ENCODE peak calls at places on chromosomes 16 and 17, in nine cellular contexts. One of them, this sample, is unnamed.

GRCh38 chr16:14667347-14668266 is 26.5 kb downstream of the PLA2G10 start:
- DNase-seq in testis: no peak
- DNase-seq in A549: no peak
- DNase-seq in tibial nerve: no peak
- DNase-seq in right lobe of liver: no peak
- DNase-seq in ovary: no peak
- DNase-seq in heart left ventricle: no peak
- DNase-seq in adrenal gland: no peak
- DNase-seq in stomach: peak
- DNase-seq in this sample: no peak

GRCh38 chr16:72099377-72099818 is 5.8 kb downstream of the DHX38 start:
- DNase-seq in A549: peak
- DNase-seq in tibial nerve: peak
- DNase-seq in heart left ventricle: peak
- DNase-seq in right lobe of liver: no peak
- DNase-seq in ovary: no peak
- DNase-seq in testis: peak
- DNase-seq in adrenal gland: no peak
- DNase-seq in stomach: peak
- DNase-seq in this sample: peak

GRCh38 chr17:17902877-17903276 is 66.1 kb upstream of the SREBF1 start:
- DNase-seq in tibial nerve: no peak
- DNase-seq in ovary: peak
- DNase-seq in testis: no peak
- DNase-seq in adrenal gland: no peak
- DNase-seq in heart left ventricle: no peak
- DNase-seq in right lobe of liver: no peak
- DNase-seq in A549: no peak
- DNase-seq in stomach: no peak
- DNase-seq in this sample: no peak

GRCh38 chr16:48204825-48205151 is 39.3 kb upstream of the LONP2 start:
- DNase-seq in ovary: no peak
- DNase-seq in right lobe of liver: no peak
- DNase-seq in A549: no peak
- DNase-seq in testis: no peak
- DNase-seq in adrenal gland: no peak
- DNase-seq in tibial nerve: no peak
- DNase-seq in stomach: no peak
- DNase-seq in heart left ventricle: no peak
- DNase-seq in this sample: no peak

GRCh38 chr16:767743-768235 is 7.3 kb downstream of the MSLN start:
- DNase-seq in heart left ventricle: no peak
- DNase-seq in stomach: no peak
- DNase-seq in right lobe of liver: no peak
- DNase-seq in ovary: no peak
- DNase-seq in adrenal gland: no peak
- DNase-seq in testis: no peak
- DNase-seq in A549: no peak
- DNase-seq in tibial nerve: no peak
- DNase-seq in this sample: no peak

GRCh38 chr17:82787081-82787848 is 35.4 kb downstream of the TBCD start:
- DNase-seq in adrenal gland: no peak
- DNase-seq in A549: no peak
- DNase-seq in testis: no peak
- DNase-seq in stomach: no peak
- DNase-seq in heart left ventricle: no peak
- DNase-seq in tibial nerve: no peak
- DNase-seq in right lobe of liver: no peak
- DNase-seq in ovary: no peak
- DNase-seq in this sample: no peak

GRCh38 chr17:66841328-66841727 is 6.4 kb downstream of the CACNG5 start:
- DNase-seq in right lobe of liver: no peak
- DNase-seq in adrenal gland: no peak
- DNase-seq in tibial nerve: no peak
- DNase-seq in ovary: no peak
- DNase-seq in stomach: no peak
- DNase-seq in A549: no peak
- DNase-seq in heart left ventricle: no peak
- DNase-seq in testis: no peak
- DNase-seq in this sample: no peak

GRCh38 chr17:18362509-18363020 is 785 bp downstream of the SHMT1 start:
- DNase-seq in tibial nerve: peak
- DNase-seq in stomach: peak
- DNase-seq in right lobe of liver: peak
- DNase-seq in testis: peak
- DNase-seq in heart left ventricle: peak
- DNase-seq in adrenal gland: peak
- DNase-seq in ovary: peak
- DNase-seq in A549: peak
- DNase-seq in this sample: peak

GRCh38 chr17:38693700-38694329 is 11.3 kb upstream of the MLLT6 start:
- DNase-seq in testis: peak
- DNase-seq in adrenal gland: peak
- DNase-seq in heart left ventricle: peak
- DNase-seq in ovary: peak
- DNase-seq in A549: no peak
- DNase-seq in right lobe of liver: peak
- DNase-seq in stomach: peak
- DNase-seq in tibial nerve: peak
- DNase-seq in this sample: no peak

GRCh38 chr16:4415538-4416199 is 727 bp downstream of the CORO7 start:
- DNase-seq in heart left ventricle: peak
- DNase-seq in ovary: no peak
- DNase-seq in adrenal gland: peak
- DNase-seq in testis: peak
- DNase-seq in stomach: peak
- DNase-seq in right lobe of liver: peak
- DNase-seq in tibial nerve: peak
- DNase-seq in A549: no peak
- DNase-seq in this sample: peak

GRCh38 chr17:82240506-82241182 is 11.8 kb downstream of the SLC16A3 start:
- DNase-seq in A549: no peak
- DNase-seq in testis: no peak
- DNase-seq in tibial nerve: no peak
- DNase-seq in adrenal gland: no peak
- DNase-seq in right lobe of liver: no peak
- DNase-seq in ovary: no peak
- DNase-seq in stomach: no peak
- DNase-seq in heart left ventricle: no peak
- DNase-seq in this sample: no peak

DNA sequence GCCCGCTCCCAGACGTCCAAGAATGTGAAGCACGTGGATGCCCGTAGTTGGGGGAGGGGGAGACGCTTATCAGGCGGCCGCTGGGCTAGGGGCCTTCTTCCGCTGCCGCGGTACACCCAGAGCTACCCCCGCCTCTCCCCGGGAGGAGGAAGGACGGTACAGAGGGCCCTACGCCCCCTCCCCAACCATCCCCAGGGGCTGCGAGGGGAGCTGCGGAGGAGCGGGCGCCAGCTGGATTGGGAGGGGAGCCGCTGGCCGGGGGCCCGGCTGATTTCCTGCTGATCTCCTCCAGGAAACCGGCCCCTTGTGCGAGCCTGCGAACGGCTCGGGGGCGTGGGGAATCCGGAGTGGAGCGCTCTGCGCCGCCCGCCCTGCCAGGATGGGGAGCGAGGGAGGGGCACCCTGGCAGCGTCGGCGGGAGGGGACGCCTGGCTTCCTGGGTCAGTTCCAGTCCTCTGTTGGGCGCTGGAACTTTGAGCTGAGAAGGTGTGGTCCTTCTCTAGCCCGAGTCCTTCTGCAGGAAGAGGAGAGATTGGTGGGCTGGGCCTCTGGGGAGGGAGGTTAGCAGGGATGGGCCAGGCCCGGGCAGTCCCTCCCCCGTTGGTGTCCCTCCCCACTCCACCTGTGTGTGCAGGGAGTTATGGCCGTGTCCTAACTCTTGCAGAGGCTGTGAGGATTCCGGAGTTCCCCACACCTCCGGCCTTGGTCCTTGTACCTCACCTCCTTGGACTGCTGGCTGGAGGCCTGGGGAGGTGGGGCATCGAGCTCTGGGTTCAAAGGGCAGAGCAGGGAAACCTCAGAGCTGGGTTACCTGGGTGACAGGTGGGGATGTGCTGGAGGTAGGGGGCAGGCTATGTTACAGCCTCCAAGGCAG is 19.1 kb downstream of the GJD3 start:
- DNase-seq in stomach: peak
- DNase-seq in A549: peak
- DNase-seq in ovary: peak
- DNase-seq in adrenal gland: no peak
- DNase-seq in testis: peak
- DNase-seq in heart left ventricle: peak
- DNase-seq in tibial nerve: no peak
- DNase-seq in right lobe of liver: peak
- DNase-seq in this sample: peak
- TF ChIP-seq POLR2A in stomach: no peak
- TF ChIP-seq POLR2A in A549: no peak
- TF ChIP-seq POLR2A in ovary: no peak
- TF ChIP-seq POLR2A in adrenal gland: peak
- TF ChIP-seq POLR2A in testis: no peak
- TF ChIP-seq POLR2A in heart left ventricle: no peak
- TF ChIP-seq POLR2A in tibial nerve: no peak
- TF ChIP-seq POLR2A in right lobe of liver: peak
- TF ChIP-seq POLR2A in this sample: no peak

DNA sequence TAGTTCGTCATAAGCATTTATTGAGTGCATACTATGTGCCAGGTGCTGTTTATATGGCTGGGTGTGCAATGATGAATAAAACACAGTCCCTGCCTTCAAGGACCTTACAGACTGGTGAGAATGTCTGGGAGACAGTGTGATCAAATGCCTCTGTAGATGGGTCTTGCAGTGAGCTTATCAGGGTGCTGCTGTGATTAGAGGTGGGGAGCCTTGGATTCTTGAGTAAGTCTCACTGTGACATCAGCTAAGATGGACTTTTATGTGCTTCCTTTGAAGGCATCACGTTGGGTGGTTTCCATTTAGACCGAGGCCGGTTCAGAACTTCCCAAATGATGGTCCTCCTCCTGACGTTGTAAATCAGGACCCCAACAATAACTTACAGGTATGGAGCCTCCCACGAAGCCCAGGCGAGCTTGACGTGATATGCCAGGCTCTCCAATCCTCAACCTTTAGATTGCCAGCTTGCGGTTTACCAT is 10.0 kb downstream of the HERPUD1 start:
- DNase-seq in stomach: no peak
- DNase-seq in A549: no peak
- DNase-seq in heart left ventricle: no peak
- DNase-seq in right lobe of liver: no peak
- DNase-seq in testis: no peak
- DNase-seq in ovary: no peak
- DNase-seq in tibial nerve: no peak
- DNase-seq in adrenal gland: no peak
- DNase-seq in this sample: no peak
- TF ChIP-seq POLR2A in stomach: no peak
- TF ChIP-seq POLR2A in A549: no peak
- TF ChIP-seq POLR2A in heart left ventricle: no peak
- TF ChIP-seq POLR2A in right lobe of liver: no peak
- TF ChIP-seq POLR2A in testis: no peak
- TF ChIP-seq POLR2A in ovary: no peak
- TF ChIP-seq POLR2A in tibial nerve: no peak
- TF ChIP-seq POLR2A in adrenal gland: no peak
- TF ChIP-seq POLR2A in this sample: no peak

GRCh38 chr16:2856686-2857450 is 1.1 kb downstream of the PRSS22 start:
- DNase-seq in ovary: no peak
- DNase-seq in right lobe of liver: no peak
- DNase-seq in A549: no peak
- DNase-seq in heart left ventricle: no peak
- DNase-seq in testis: no peak
- DNase-seq in tibial nerve: no peak
- DNase-seq in adrenal gland: no peak
- DNase-seq in stomach: no peak
- DNase-seq in this sample: no peak

GRCh38 chr16:2859686-2860265 is 1.8 kb upstream of the PRSS22 start:
- DNase-seq in heart left ventricle: no peak
- DNase-seq in stomach: no peak
- DNase-seq in right lobe of liver: no peak
- DNase-seq in A549: no peak
- DNase-seq in adrenal gland: no peak
- DNase-seq in tibial nerve: no peak
- DNase-seq in testis: no peak
- DNase-seq in ovary: no peak
- DNase-seq in this sample: no peak

GRCh38 chr16:2856061-2856670 is 1.8 kb downstream of the PRSS22 start:
- DNase-seq in ovary: no peak
- DNase-seq in testis: no peak
- DNase-seq in stomach: peak
- DNase-seq in A549: peak
- DNase-seq in right lobe of liver: no peak
- DNase-seq in adrenal gland: no peak
- DNase-seq in tibial nerve: no peak
- DNase-seq in heart left ventricle: no peak
- DNase-seq in this sample: peak

GRCh38 chr16:2857451-2858244 is at the start of gene PRSS22:
- DNase-seq in ovary: no peak
- DNase-seq in A549: no peak
- DNase-seq in tibial nerve: no peak
- DNase-seq in stomach: peak
- DNase-seq in heart left ventricle: no peak
- DNase-seq in adrenal gland: no peak
- DNase-seq in testis: no peak
- DNase-seq in right lobe of liver: no peak
- DNase-seq in this sample: no peak

DNA sequence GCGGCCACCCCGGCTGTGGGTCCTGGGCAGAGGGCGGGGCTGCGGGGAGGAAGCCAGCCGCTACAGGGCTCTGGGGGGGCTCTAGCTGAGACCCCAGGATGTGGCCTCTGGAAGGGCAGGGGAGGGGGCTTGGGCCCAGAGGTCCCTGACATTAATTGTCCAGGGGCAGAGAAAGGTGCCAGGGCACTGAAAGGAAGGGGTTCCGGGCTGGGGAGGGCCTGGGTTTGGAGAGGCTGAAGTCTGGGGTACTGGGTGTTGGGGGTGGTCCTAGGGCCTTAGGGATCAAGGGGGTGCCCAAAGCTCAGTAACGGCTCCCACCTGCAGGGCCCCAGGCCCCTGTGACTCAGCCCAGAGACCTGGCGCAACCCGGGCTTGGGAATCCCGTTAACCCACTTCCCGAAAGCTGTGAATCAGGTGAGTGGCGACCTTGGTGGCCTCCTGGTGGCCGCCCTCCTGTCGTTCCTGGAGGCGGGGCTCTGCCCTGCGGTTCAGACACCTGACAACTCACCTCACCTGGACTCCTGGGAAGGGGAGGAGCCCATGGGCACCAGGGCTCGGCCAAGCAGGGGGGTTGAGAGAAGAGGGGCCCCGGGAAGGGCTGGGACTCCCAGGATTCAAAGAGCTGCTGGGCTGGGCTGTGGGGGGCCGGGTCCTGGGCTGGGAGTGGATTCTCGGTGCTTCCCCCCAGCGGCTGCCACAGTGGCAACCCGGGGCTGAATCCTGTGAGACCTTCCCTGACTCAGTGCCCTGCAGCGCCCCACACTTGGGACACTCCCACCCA is 465 bp upstream of the PRSS22 start:
- DNase-seq in testis: no peak
- DNase-seq in tibial nerve: no peak
- DNase-seq in right lobe of liver: no peak
- DNase-seq in heart left ventricle: no peak
- DNase-seq in ovary: no peak
- DNase-seq in stomach: peak
- DNase-seq in adrenal gland: no peak
- DNase-seq in A549: no peak
- DNase-seq in this sample: no peak
- TF ChIP-seq POLR2A in testis: no peak
- TF ChIP-seq POLR2A in tibial nerve: no peak
- TF ChIP-seq POLR2A in right lobe of liver: no peak
- TF ChIP-seq POLR2A in heart left ventricle: no peak
- TF ChIP-seq POLR2A in ovary: no peak
- TF ChIP-seq POLR2A in stomach: no peak
- TF ChIP-seq POLR2A in adrenal gland: no peak
- TF ChIP-seq POLR2A in A549: no peak
- TF ChIP-seq POLR2A in this sample: no peak

GRCh38 chr17:32445075-32445427 is 741 bp downstream of the PSMD11 start:
- DNase-seq in stomach: peak
- DNase-seq in ovary: no peak
- DNase-seq in right lobe of liver: peak
- DNase-seq in heart left ventricle: no peak
- DNase-seq in A549: peak
- DNase-seq in tibial nerve: no peak
- DNase-seq in testis: peak
- DNase-seq in adrenal gland: no peak
- DNase-seq in this sample: peak
- TF ChIP-seq POLR2A in stomach: no peak
- TF ChIP-seq POLR2A in ovary: no peak
- TF ChIP-seq POLR2A in right lobe of liver: no peak
- TF ChIP-seq POLR2A in heart left ventricle: no peak
- TF ChIP-seq POLR2A in A549: peak
- TF ChIP-seq POLR2A in tibial nerve: no peak
- TF ChIP-seq POLR2A in testis: no peak
- TF ChIP-seq POLR2A in adrenal gland: no peak
- TF ChIP-seq POLR2A in this sample: no peak

This sample was measured in erythroblast.